ENCODE peak calls at places on chromosomes 16 and 17, in four cellular contexts. L, H, C and Y are unnamed samples.

GRCh38 chr16:86541560-86541959 is 13.5 kb downstream of the MTHFSD start:
- DNase-seq in C (no peak), L (no peak), H (no peak), Y (no peak)

GRCh38 chr16:71311553-71312158 is 22.5 kb upstream of the CMTR2 start:
- DNase-seq in C (no peak), L (peak), H (peak), Y (peak)

GRCh38 chr17:51507444-51507843 is 247.1 kb downstream of the UTP18 start:
- DNase-seq in L (no peak), H (no peak), C (no peak), Y (no peak)

GRCh38 chr17:80970044-80970761 is 21.4 kb upstream of the CHMP6 start:
- DNase-seq in H (peak), L (no peak), C (no peak), Y (no peak)

GRCh38 chr16:69798466-69798865 is 36.3 kb downstream of the WWP2 start:
- DNase-seq in C (no peak), L (no peak), H (no peak), Y (no peak)

GRCh38 chr17:59707182-59707970 is at the start of the genes PTRH2 and VMP1:
- DNase-seq in C (peak), H (peak), L (peak), Y (peak)

GRCh38 chr16:71540-72341 is 690 bp downstream of the RHBDF1 start:
- DNase-seq in C (no peak), L (no peak), H (peak), Y (peak)

GRCh38 chr17:80920406-80920805 is 71.2 kb upstream of the CHMP6 start:
- DNase-seq in C (no peak), H (no peak), L (no peak), Y (no peak)

GRCh38 chr17:75078097-75079022 is 9.4 kb upstream of the SLC16A5 start:
- DNase-seq in L (no peak), H (no peak), C (peak), Y (no peak)

GRCh38 chr17:7440113-7440822 is 956 bp downstream of the FGF11 start:
- DNase-seq in L (no peak), C (no peak), H (peak), Y (no peak)

GRCh38 chr17:44137891-44138709 is 3.6 kb upstream of the HROB start:
- DNase-seq in C (no peak), H (peak), L (peak), Y (peak)
- H3K4me2 ChIP-seq in C (peak), H (peak), L (peak), Y (peak)

GRCh38 chr17:77742579-77742978 is 215.9 kb upstream of the TNRC6C start:
- DNase-seq in L (no peak), H (no peak), C (no peak), Y (no peak)
- TF ChIP-seq HDAC6 in L (no peak), H (no peak), C (no peak), Y (no peak)

DNA sequence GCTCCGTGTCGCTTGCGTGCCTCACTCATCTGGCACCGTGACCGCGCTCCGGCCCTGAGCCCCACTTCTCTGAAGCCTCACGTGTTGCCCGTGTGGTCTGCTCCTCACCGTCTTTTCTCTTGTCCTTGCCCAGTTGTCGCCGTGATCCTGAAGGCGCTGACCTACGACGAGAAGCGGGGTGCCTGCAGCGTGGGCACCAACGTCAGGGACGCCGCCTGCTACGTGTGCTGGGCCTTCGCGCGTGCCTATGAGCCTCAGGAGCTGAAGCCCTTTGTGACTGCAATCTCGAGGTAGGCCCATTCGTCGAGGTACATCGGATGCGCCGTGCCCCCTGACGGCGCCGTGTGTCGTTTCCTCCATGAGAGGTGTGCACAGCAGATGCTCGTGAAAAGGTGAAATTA is 30.3 kb upstream of the ZNF750 start:
- DNase-seq in C (no peak), L (no peak), H (no peak), Y (no peak)
- H3K4me2 ChIP-seq in C (no peak), L (no peak), H (no peak), Y (no peak)

DNA sequence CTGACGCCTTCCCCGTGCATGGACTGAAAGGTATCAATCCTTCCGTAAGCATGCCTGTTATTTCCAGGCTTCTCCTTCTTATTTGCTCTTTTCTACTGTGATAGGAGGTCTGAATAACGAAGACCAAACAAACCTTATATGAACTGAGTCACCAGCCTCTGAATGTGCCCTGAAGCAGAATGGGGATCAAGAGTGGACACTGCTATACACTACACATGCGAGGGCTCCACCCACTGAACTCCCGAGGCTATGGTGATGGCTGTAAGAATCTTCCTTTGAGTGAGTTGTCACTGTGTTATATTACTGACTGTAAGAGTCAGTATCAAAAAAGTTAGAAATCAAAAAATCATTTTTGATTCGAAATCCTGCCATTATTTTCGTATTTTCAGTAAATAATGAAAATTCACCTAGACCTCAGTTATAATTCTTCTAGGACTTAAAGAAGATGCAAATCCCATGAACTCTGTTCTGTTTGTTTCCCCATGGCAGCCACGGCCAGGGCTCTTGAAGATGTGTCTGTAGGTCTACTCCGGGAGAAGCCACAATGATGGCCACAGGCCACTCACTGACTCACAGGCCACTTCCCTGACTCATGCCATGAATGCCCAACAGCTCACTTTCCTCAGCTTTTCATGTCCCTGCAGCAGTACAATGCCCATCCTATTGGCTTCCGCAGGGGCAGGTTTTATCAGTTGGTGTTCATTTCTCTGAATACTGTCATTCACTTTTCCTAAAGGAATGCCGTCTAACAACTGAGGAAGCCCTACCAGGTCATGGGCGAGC is 54.7 kb downstream of the ZZEF1 start:
- DNase-seq in L (no peak), C (no peak), H (no peak), Y (no peak)
- TF ChIP-seq HDAC6 in L (no peak), C (no peak), H (no peak), Y (no peak)